ENCODE peak calls at places on chromosomes 4 and X, in ten cellular contexts. One of them, this sample, is unnamed.

GRCh38 chr4:74675673-74676279 is 118.5 kb downstream of the BTC start:
- DNase-seq in caudate nucleus: no peak
- DNase-seq in NCI-H2029: peak; percentile 28
- DNase-seq in activated T-helper 1 cell treated with Interleukin-2 at 50 U/mL for 16 hours: no peak
- DNase-seq in T-helper 22 cell: no peak
- DNase-seq in left cardiac atrium: no peak
- DNase-seq in hypothalamus: no peak
- DNase-seq in DMS153: peak; percentile 32
- DNase-seq in NCI-H460: peak; percentile 70
- DNase-seq in amygdala: no peak
- DNase-seq in this sample: peak; percentile 46

GRCh38 chrX:38438321-38438720 is 85.9 kb downstream of the OTC start:
- DNase-seq in caudate nucleus: no peak
- DNase-seq in NCI-H2029: no peak
- DNase-seq in activated T-helper 1 cell treated with Interleukin-2 at 50 U/mL for 16 hours: no peak
- DNase-seq in T-helper 22 cell: no peak
- DNase-seq in left cardiac atrium: no peak
- DNase-seq in hypothalamus: no peak
- DNase-seq in DMS153: no peak
- DNase-seq in NCI-H460: no peak
- DNase-seq in amygdala: no peak
- DNase-seq in this sample: no peak

GRCh38 chr4:106301393-106302084 is 14.5 kb downstream of the TBCK start:
- DNase-seq in caudate nucleus: no peak
- DNase-seq in NCI-H2029: no peak
- DNase-seq in activated T-helper 1 cell treated with Interleukin-2 at 50 U/mL for 16 hours: no peak
- DNase-seq in T-helper 22 cell: no peak
- DNase-seq in left cardiac atrium: no peak
- DNase-seq in hypothalamus: no peak
- DNase-seq in DMS153: no peak
- DNase-seq in NCI-H460: no peak
- DNase-seq in amygdala: no peak
- DNase-seq in this sample: no peak

GRCh38 chrX:10280061-10280460 is 123.3 kb downstream of the CLCN4 start:
- DNase-seq in caudate nucleus: no peak
- DNase-seq in NCI-H2029: no peak
- DNase-seq in activated T-helper 1 cell treated with Interleukin-2 at 50 U/mL for 16 hours: no peak
- DNase-seq in T-helper 22 cell: no peak
- DNase-seq in left cardiac atrium: peak; percentile 21
- DNase-seq in hypothalamus: no peak
- DNase-seq in DMS153: no peak
- DNase-seq in NCI-H460: no peak
- DNase-seq in amygdala: no peak
- DNase-seq in this sample: no peak

GRCh38 chrX:64206556-64207162 is 1.2 kb upstream of the AMER1 start:
- DNase-seq in caudate nucleus: no peak
- DNase-seq in NCI-H2029: no peak
- DNase-seq in activated T-helper 1 cell treated with Interleukin-2 at 50 U/mL for 16 hours: no peak
- DNase-seq in T-helper 22 cell: no peak
- DNase-seq in left cardiac atrium: no peak
- DNase-seq in hypothalamus: no peak
- DNase-seq in DMS153: no peak
- DNase-seq in NCI-H460: no peak
- DNase-seq in amygdala: no peak
- DNase-seq in this sample: peak; percentile 26

GRCh38 chr4:26081795-26082498 is 167.9 kb downstream of the SMIM20 start:
- DNase-seq in caudate nucleus: no peak
- DNase-seq in NCI-H2029: peak; percentile 37
- DNase-seq in activated T-helper 1 cell treated with Interleukin-2 at 50 U/mL for 16 hours: no peak
- DNase-seq in T-helper 22 cell: no peak
- DNase-seq in left cardiac atrium: no peak
- DNase-seq in hypothalamus: no peak
- DNase-seq in DMS153: no peak
- DNase-seq in NCI-H460: peak; percentile 24
- DNase-seq in amygdala: no peak
- DNase-seq in this sample: peak; percentile 53

GRCh38 chr4:93764647-93765246 is 63.8 kb upstream of the ATOH1 start:
- DNase-seq in caudate nucleus: no peak
- DNase-seq in NCI-H2029: peak; percentile 39
- DNase-seq in activated T-helper 1 cell treated with Interleukin-2 at 50 U/mL for 16 hours: no peak
- DNase-seq in T-helper 22 cell: no peak
- DNase-seq in left cardiac atrium: no peak
- DNase-seq in hypothalamus: no peak
- DNase-seq in DMS153: peak; percentile 8
- DNase-seq in NCI-H460: peak; percentile 43
- DNase-seq in amygdala: no peak
- DNase-seq in this sample: peak; percentile 11

GRCh38 chr4:109235683-109236082 is 66.8 kb downstream of the COL25A1 start:
- DNase-seq in caudate nucleus: no peak
- DNase-seq in NCI-H2029: no peak
- DNase-seq in activated T-helper 1 cell treated with Interleukin-2 at 50 U/mL for 16 hours: no peak
- DNase-seq in T-helper 22 cell: no peak
- DNase-seq in left cardiac atrium: no peak
- DNase-seq in hypothalamus: no peak
- DNase-seq in DMS153: no peak
- DNase-seq in NCI-H460: no peak
- DNase-seq in amygdala: no peak
- DNase-seq in this sample: no peak

GRCh38 chrX:56797966-56798711 is 69.1 kb downstream of the NBDY start:
- DNase-seq in caudate nucleus: no peak
- DNase-seq in NCI-H2029: peak; percentile 22
- DNase-seq in activated T-helper 1 cell treated with Interleukin-2 at 50 U/mL for 16 hours: no peak
- DNase-seq in T-helper 22 cell: no peak
- DNase-seq in left cardiac atrium: no peak
- DNase-seq in hypothalamus: no peak
- DNase-seq in DMS153: no peak
- DNase-seq in NCI-H460: no peak
- DNase-seq in amygdala: peak; percentile 40
- DNase-seq in this sample: no peak

GRCh38 chrX:72247206-72247944 is 8.5 kb upstream of the ERCC6L start:
- DNase-seq in caudate nucleus: no peak
- DNase-seq in NCI-H2029: peak; percentile 72
- DNase-seq in activated T-helper 1 cell treated with Interleukin-2 at 50 U/mL for 16 hours: no peak
- DNase-seq in T-helper 22 cell: no peak
- DNase-seq in left cardiac atrium: peak; percentile 46
- DNase-seq in hypothalamus: no peak
- DNase-seq in DMS153: peak; percentile 46
- DNase-seq in NCI-H460: no peak
- DNase-seq in amygdala: no peak
- DNase-seq in this sample: no peak

GRCh38 chr4:162061214-162061613 is 102.6 kb downstream of the FSTL5 start:
- DNase-seq in caudate nucleus: no peak
- DNase-seq in NCI-H2029: no peak
- DNase-seq in activated T-helper 1 cell treated with Interleukin-2 at 50 U/mL for 16 hours: no peak
- DNase-seq in T-helper 22 cell: no peak
- DNase-seq in left cardiac atrium: no peak
- DNase-seq in hypothalamus: no peak
- DNase-seq in DMS153: no peak
- DNase-seq in NCI-H460: no peak
- DNase-seq in amygdala: no peak
- DNase-seq in this sample: no peak

GRCh38 chrX:24694825-24695224 is 1.1 kb downstream of the POLA1 start:
- DNase-seq in caudate nucleus: no peak
- DNase-seq in NCI-H2029: no peak
- DNase-seq in activated T-helper 1 cell treated with Interleukin-2 at 50 U/mL for 16 hours: no peak
- DNase-seq in T-helper 22 cell: no peak
- DNase-seq in left cardiac atrium: no peak
- DNase-seq in hypothalamus: no peak
- DNase-seq in DMS153: no peak
- DNase-seq in NCI-H460: no peak
- DNase-seq in amygdala: no peak
- DNase-seq in this sample: no peak

GRCh38 chr4:128228778-128229457 is 58.7 kb downstream of the PGRMC2 start:
- DNase-seq in caudate nucleus: no peak
- DNase-seq in NCI-H2029: no peak
- DNase-seq in activated T-helper 1 cell treated with Interleukin-2 at 50 U/mL for 16 hours: no peak
- DNase-seq in T-helper 22 cell: no peak
- DNase-seq in left cardiac atrium: no peak
- DNase-seq in hypothalamus: no peak
- DNase-seq in DMS153: no peak
- DNase-seq in NCI-H460: no peak
- DNase-seq in amygdala: no peak
- DNase-seq in this sample: no peak

GRCh38 chr4:130639871-130640270 is 1543.9 kb downstream of the C4orf33 start:
- DNase-seq in caudate nucleus: no peak
- DNase-seq in NCI-H2029: no peak
- DNase-seq in activated T-helper 1 cell treated with Interleukin-2 at 50 U/mL for 16 hours: no peak
- DNase-seq in T-helper 22 cell: no peak
- DNase-seq in left cardiac atrium: no peak
- DNase-seq in hypothalamus: no peak
- DNase-seq in DMS153: peak; percentile 23
- DNase-seq in NCI-H460: no peak
- DNase-seq in amygdala: no peak
- DNase-seq in this sample: no peak

GRCh38 chr4:16206848-16207247 is 19.4 kb downstream of the TAPT1 start:
- DNase-seq in caudate nucleus: no peak
- DNase-seq in NCI-H2029: no peak
- DNase-seq in activated T-helper 1 cell treated with Interleukin-2 at 50 U/mL for 16 hours: no peak
- DNase-seq in T-helper 22 cell: no peak
- DNase-seq in left cardiac atrium: no peak
- DNase-seq in hypothalamus: no peak
- DNase-seq in DMS153: no peak
- DNase-seq in NCI-H460: no peak
- DNase-seq in amygdala: no peak
- DNase-seq in this sample: no peak

GRCh38 chr4:25827373-25827772 is 35.4 kb downstream of the SEL1L3 start:
- DNase-seq in caudate nucleus: no peak
- DNase-seq in NCI-H2029: no peak
- DNase-seq in activated T-helper 1 cell treated with Interleukin-2 at 50 U/mL for 16 hours: no peak
- DNase-seq in T-helper 22 cell: no peak
- DNase-seq in left cardiac atrium: peak; percentile 21
- DNase-seq in hypothalamus: no peak
- DNase-seq in DMS153: no peak
- DNase-seq in NCI-H460: no peak
- DNase-seq in amygdala: no peak
- DNase-seq in this sample: no peak

GRCh38 chr4:41258783-41259182 is 2.1 kb downstream of the UCHL1 start:
- DNase-seq in caudate nucleus: peak; percentile 38
- DNase-seq in NCI-H2029: peak; percentile 28
- DNase-seq in activated T-helper 1 cell treated with Interleukin-2 at 50 U/mL for 16 hours: no peak
- DNase-seq in T-helper 22 cell: no peak
- DNase-seq in left cardiac atrium: peak; percentile 31
- DNase-seq in hypothalamus: peak; percentile 33
- DNase-seq in DMS153: peak; percentile 7
- DNase-seq in NCI-H460: peak; percentile 64
- DNase-seq in amygdala: peak; percentile 4
- DNase-seq in this sample: peak; percentile 63

GRCh38 chrX:155998761-155999510 is 1.4 kb downstream of the IL9R start:
- DNase-seq in caudate nucleus: no peak
- DNase-seq in NCI-H2029: no peak
- DNase-seq in activated T-helper 1 cell treated with Interleukin-2 at 50 U/mL for 16 hours: no peak
- DNase-seq in T-helper 22 cell: no peak
- DNase-seq in left cardiac atrium: no peak
- DNase-seq in hypothalamus: no peak
- DNase-seq in DMS153: no peak
- DNase-seq in NCI-H460: no peak
- DNase-seq in amygdala: no peak
- DNase-seq in this sample: no peak

GRCh38 chrX:13223868-13224555 is 95.8 kb downstream of the ATXN3L start:
- DNase-seq in caudate nucleus: no peak
- DNase-seq in NCI-H2029: peak; percentile 60
- DNase-seq in activated T-helper 1 cell treated with Interleukin-2 at 50 U/mL for 16 hours: no peak
- DNase-seq in T-helper 22 cell: no peak
- DNase-seq in left cardiac atrium: no peak
- DNase-seq in hypothalamus: no peak
- DNase-seq in DMS153: peak; percentile 90
- DNase-seq in NCI-H460: peak; percentile 14
- DNase-seq in amygdala: no peak
- DNase-seq in this sample: peak; percentile 27

GRCh38 chr4:78644744-78645330 is 93.3 kb downstream of the ANXA3 start:
- DNase-seq in caudate nucleus: no peak
- DNase-seq in NCI-H2029: no peak
- DNase-seq in activated T-helper 1 cell treated with Interleukin-2 at 50 U/mL for 16 hours: no peak
- DNase-seq in T-helper 22 cell: peak; percentile 1
- DNase-seq in left cardiac atrium: peak; percentile 64
- DNase-seq in hypothalamus: peak; percentile 13
- DNase-seq in DMS153: no peak
- DNase-seq in NCI-H460: peak; percentile 71
- DNase-seq in amygdala: no peak
- DNase-seq in this sample: peak; percentile 42

GRCh38 chr4:73776363-73776762 is 36.0 kb downstream of the CXCL8 start:
- DNase-seq in caudate nucleus: no peak
- DNase-seq in NCI-H2029: peak; percentile 63
- DNase-seq in activated T-helper 1 cell treated with Interleukin-2 at 50 U/mL for 16 hours: no peak
- DNase-seq in T-helper 22 cell: no peak
- DNase-seq in left cardiac atrium: peak; percentile 42
- DNase-seq in hypothalamus: no peak
- DNase-seq in DMS153: peak; percentile 79
- DNase-seq in NCI-H460: peak; percentile 11
- DNase-seq in amygdala: peak; percentile 8
- DNase-seq in this sample: no peak

GRCh38 chr4:87306056-87306455 is 16.6 kb downstream of the HSD17B13 start:
- DNase-seq in caudate nucleus: no peak
- DNase-seq in NCI-H2029: no peak
- DNase-seq in activated T-helper 1 cell treated with Interleukin-2 at 50 U/mL for 16 hours: no peak
- DNase-seq in T-helper 22 cell: no peak
- DNase-seq in left cardiac atrium: no peak
- DNase-seq in hypothalamus: no peak
- DNase-seq in DMS153: no peak
- DNase-seq in NCI-H460: no peak
- DNase-seq in amygdala: no peak
- DNase-seq in this sample: no peak

GRCh38 chrX:46599051-46599560 is 25.5 kb downstream of the CHST7 start:
- DNase-seq in caudate nucleus: no peak
- DNase-seq in NCI-H2029: no peak
- DNase-seq in activated T-helper 1 cell treated with Interleukin-2 at 50 U/mL for 16 hours: no peak
- DNase-seq in T-helper 22 cell: no peak
- DNase-seq in left cardiac atrium: no peak
- DNase-seq in hypothalamus: no peak
- DNase-seq in DMS153: no peak
- DNase-seq in NCI-H460: no peak
- DNase-seq in amygdala: no peak
- DNase-seq in this sample: peak; percentile 63

GRCh38 chr4:2071912-2072867 is 13.1 kb downstream of the NAT8L start:
- DNase-seq in caudate nucleus: no peak
- DNase-seq in NCI-H2029: no peak
- DNase-seq in activated T-helper 1 cell treated with Interleukin-2 at 50 U/mL for 16 hours: no peak
- DNase-seq in T-helper 22 cell: no peak
- DNase-seq in left cardiac atrium: no peak
- DNase-seq in hypothalamus: peak; percentile 68
- DNase-seq in DMS153: no peak
- DNase-seq in NCI-H460: no peak
- DNase-seq in amygdala: no peak
- DNase-seq in this sample: no peak

GRCh38 chrX:110086916-110087484 is 84.1 kb downstream of the TMEM164 start:
- DNase-seq in caudate nucleus: no peak
- DNase-seq in NCI-H2029: no peak
- DNase-seq in activated T-helper 1 cell treated with Interleukin-2 at 50 U/mL for 16 hours: no peak
- DNase-seq in T-helper 22 cell: no peak
- DNase-seq in left cardiac atrium: no peak
- DNase-seq in hypothalamus: no peak
- DNase-seq in DMS153: no peak
- DNase-seq in NCI-H460: peak; percentile 86
- DNase-seq in amygdala: no peak
- DNase-seq in this sample: no peak

GRCh38 chrX:134144231-134144630 is 92.8 kb upstream of the CCDC160 start:
- DNase-seq in caudate nucleus: no peak
- DNase-seq in NCI-H2029: no peak
- DNase-seq in activated T-helper 1 cell treated with Interleukin-2 at 50 U/mL for 16 hours: no peak
- DNase-seq in T-helper 22 cell: no peak
- DNase-seq in left cardiac atrium: no peak
- DNase-seq in hypothalamus: no peak
- DNase-seq in DMS153: no peak
- DNase-seq in NCI-H460: peak; percentile 1
- DNase-seq in amygdala: no peak
- DNase-seq in this sample: no peak

GRCh38 chrX:72276478-72276953 is 532 bp downstream of the RPS4X start:
- DNase-seq in caudate nucleus: no peak
- DNase-seq in NCI-H2029: no peak
- DNase-seq in activated T-helper 1 cell treated with Interleukin-2 at 50 U/mL for 16 hours: no peak
- DNase-seq in T-helper 22 cell: no peak
- DNase-seq in left cardiac atrium: no peak
- DNase-seq in hypothalamus: no peak
- DNase-seq in DMS153: no peak
- DNase-seq in NCI-H460: no peak
- DNase-seq in amygdala: no peak
- DNase-seq in this sample: no peak

GRCh38 chrX:131402124-131402811 is 113.2 kb upstream of the IGSF1 start:
- DNase-seq in caudate nucleus: no peak
- DNase-seq in NCI-H2029: no peak
- DNase-seq in activated T-helper 1 cell treated with Interleukin-2 at 50 U/mL for 16 hours: no peak
- DNase-seq in T-helper 22 cell: no peak
- DNase-seq in left cardiac atrium: no peak
- DNase-seq in hypothalamus: no peak
- DNase-seq in DMS153: no peak
- DNase-seq in NCI-H460: no peak
- DNase-seq in amygdala: no peak
- DNase-seq in this sample: no peak

This sample was measured in LNCaP clone FGC.